ENCODE peak calls at places on chromosomes 1 and 21, in four cellular contexts. E is neural progenitor cell, Z is IMR-90, N is BE2C. U is an unnamed sample. For H3K4me1, the result is how much of the 10 kb centered on the place peaks cover.

GRCh38 chr1:213615226-213615881 is 372.4 kb upstream of the PROX1 start:
- DNase-seq in E (no peak), Z (no peak), N (no peak), U (no peak)

GRCh38 chr1:56548566-56548965 is 30.8 kb downstream of the PLPP3 start:
- DNase-seq in E (no peak), Z (no peak), N (no peak), U (no peak)

GRCh38 chr21:42107881-42108553 is 36.9 kb downstream of the UMODL1 start:
- DNase-seq in E (peak), Z (peak), N (peak), U (peak)

GRCh38 chr1:152220166-152221163 is 3.5 kb downstream of the HRNR start:
- DNase-seq in E (no peak), Z (no peak), N (no peak), U (no peak)

GRCh38 chr1:228268891-228269285 is 61.0 kb downstream of the OBSCN start:
- DNase-seq in E (no peak), Z (peak), N (peak), U (no peak)

GRCh38 chr1:193216920-193217319 is 30.5 kb upstream of the B3GALT2 start:
- DNase-seq in E (peak), Z (no peak), N (no peak), U (peak)

GRCh38 chr21:40615503-40616376 is 231.2 kb downstream of the DSCAM start:
- DNase-seq in E (no peak), Z (no peak), N (no peak), U (no peak)

GRCh38 chr1:101178688-101179491 is 57.9 kb upstream of the S1PR1 start:
- DNase-seq in E (no peak), Z (no peak), N (no peak), U (peak)

GRCh38 chr1:175889044-175889443 is 145.6 kb upstream of the TNR start:
- DNase-seq in E (no peak), Z (peak), N (no peak), U (no peak)

GRCh38 chr1:63651110-63651776 is 58.0 kb downstream of the PGM1 start:
- DNase-seq in E (no peak), Z (peak), N (no peak), U (peak)
- H3K4me1 ChIP-seq in E (under half), Z (under half), N (under half), U (under half)

DNA sequence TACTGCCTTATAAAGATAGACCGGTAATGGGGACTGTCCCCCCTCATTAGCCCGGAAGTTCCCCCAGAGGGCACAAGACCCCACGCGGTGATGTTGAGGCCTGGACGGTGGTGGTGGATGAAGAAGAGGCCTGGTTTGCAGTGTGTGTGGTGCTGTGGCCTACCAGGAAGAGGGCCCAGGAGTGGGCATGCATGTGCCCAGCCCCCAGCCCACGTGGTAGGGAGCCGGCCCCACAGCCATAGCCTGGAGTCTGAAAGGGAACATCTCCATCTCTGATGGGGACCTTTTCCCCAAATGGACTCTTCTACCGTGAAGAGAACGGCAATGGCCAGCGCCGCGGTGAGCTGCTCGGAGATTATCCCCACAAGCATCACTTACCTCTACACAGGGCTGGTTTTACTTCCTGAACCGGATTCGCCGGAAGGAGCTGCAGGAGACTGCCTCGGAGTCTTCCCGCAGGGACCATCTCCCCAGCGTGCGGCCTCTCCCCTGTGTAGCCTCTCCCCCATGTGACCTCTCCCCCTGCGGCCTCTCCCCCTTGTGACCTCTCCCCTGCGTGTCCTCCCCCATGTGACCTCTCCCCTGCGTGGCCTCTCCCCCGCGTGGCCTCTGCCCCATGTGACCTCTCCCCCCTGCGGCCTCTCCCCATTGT is 20.6 kb downstream of the RRP1 start:
- DNase-seq in E (no peak), Z (no peak), N (no peak), U (no peak)
- TF ChIP-seq CTCF in E (no peak), Z (no peak), N (no peak), U (no peak)

GRCh38 chr1:2230781-2231666 is 2.9 kb downstream of the SKI start:
- DNase-seq in E (no peak), Z (no peak), N (no peak), U (peak)

GRCh38 chr1:2232916-2233438 is 4.9 kb downstream of the SKI start:
- DNase-seq in E (no peak), Z (no peak), N (no peak), U (no peak)

GRCh38 chr1:2232255-2232915 is 4.3 kb downstream of the SKI start:
- DNase-seq in E (no peak), Z (no peak), N (no peak), U (no peak)

GRCh38 chr1:2229921-2230700 is 2.0 kb downstream of the SKI start:
- DNase-seq in E (no peak), Z (peak), N (no peak), U (peak)

GRCh38 chr1:2231667-2232254 is 3.6 kb downstream of the SKI start:
- DNase-seq in E (peak), Z (peak), N (peak), U (peak)
- H3K4me1 ChIP-seq in E (under half), Z (under half), N (under half), U (half or more)

GRCh38 chr1:246195296-246195695 is 311.8 kb downstream of the SMYD3 start:
- DNase-seq in E (no peak), Z (no peak), N (no peak), U (no peak)
- TF ChIP-seq CTCF in E (no peak), Z (no peak), N (no peak), U (no peak)

GRCh38 chr1:206705187-206705586 is 20.5 kb downstream of the MAPKAPK2 start:
- DNase-seq in E (peak), Z (peak), N (peak), U (peak)

GRCh38 chr1:206705744-206706297 is 21.1 kb downstream of the MAPKAPK2 start:
- DNase-seq in E (no peak), Z (no peak), N (no peak), U (no peak)

GRCh38 chr1:206706806-206707205 is 22.1 kb downstream of the MAPKAPK2 start:
- DNase-seq in E (no peak), Z (no peak), N (no peak), U (no peak)

GRCh38 chr1:206708058-206708457 is 23.4 kb downstream of the MAPKAPK2 start:
- DNase-seq in E (no peak), Z (no peak), N (no peak), U (no peak)

GRCh38 chr1:206706298-206706791 is 21.6 kb downstream of the MAPKAPK2 start:
- DNase-seq in E (peak), Z (peak), N (peak), U (peak)
- H3K4me1 ChIP-seq in E (half or more), Z (under half), N (under half), U (under half)

GRCh38 chr1:97820470-97821188 is 100.2 kb downstream of the DPYD start:
- DNase-seq in E (peak), Z (peak), N (no peak), U (peak)
- TF ChIP-seq CTCF in E (peak), Z (peak), N (peak), U (peak)

GRCh38 chr1:149846600-149847466 is 52.5 kb upstream of the BOLA1 start:
- DNase-seq in E (peak), Z (no peak), N (no peak), U (no peak)
- H3K4me1 ChIP-seq in E (half or more), Z (under half), N (under half), U (under half)

GRCh38 chr1:1273152-1273534 is 511 bp downstream of the UBE2J2 start:
- DNase-seq in E (no peak), Z (no peak), N (no peak), U (no peak)
- TF ChIP-seq CTCF in E (no peak), Z (no peak), N (no peak), U (no peak)

U was measured in A673.